ENCODE peak calls at places on chromosome 22, in nine cellular contexts. X is adipocyte; Q is ovary; G is gastrocnemius medialis; K is neural progenitor cell; B is effector memory CD4-positive, alpha-beta T cell; C is upper lobe of right lung; J is keratinocyte; R is heart right ventricle. F is an unnamed sample. For H3K27me3 and H3K4me1, the result is how much of the 10 kb centered on the place peaks cover.

GRCh38 chr22:22185844-22186499 is 58.6 kb upstream of the VPREB1 start:
- DNase-seq in X (no peak), Q (no peak), G (no peak), K (no peak), B (no peak), C (no peak), J (no peak), R (no peak), F (no peak)

GRCh38 chr22:31106651-31107205 is 640 bp downstream of the SELENOM start:
- DNase-seq in X (peak), Q (peak), G (no peak), K (no peak), B (no peak), C (no peak), J (no peak), R (no peak), F (peak)

GRCh38 chr22:40213478-40213877 is 35.8 kb downstream of the TNRC6B start:
- DNase-seq in X (no peak), Q (no peak), G (no peak), K (no peak), B (no peak), C (no peak), J (no peak), R (no peak), F (no peak)

GRCh38 chr22:44573451-44573850 is 75.4 kb upstream of the RTL6 start:
- DNase-seq in X (no peak), Q (no peak), G (no peak), K (no peak), B (no peak), C (peak), J (no peak), R (no peak), F (peak)

GRCh38 chr22:42673898-42674390 is 24.8 kb upstream of the CYB5R3 start:
- DNase-seq in X (no peak), Q (no peak), G (no peak), K (no peak), B (no peak), C (no peak), J (no peak), R (no peak), F (peak)

GRCh38 chr22:35580351-35581022 is 36.6 kb downstream of the MB start:
- DNase-seq in X (no peak), Q (no peak), G (no peak), K (no peak), B (no peak), C (no peak), J (no peak), R (peak), F (no peak)

GRCh38 chr22:29625090-29625825 is 21.8 kb downstream of the NF2 start:
- DNase-seq in X (peak), Q (peak), G (peak), K (peak), B (no peak), C (no peak), J (no peak), R (no peak), F (peak)

GRCh38 chr22:24230911-24231656 is 13.8 kb downstream of the GGT5 start:
- DNase-seq in X (no peak), Q (no peak), G (no peak), K (peak), B (peak), C (peak), J (no peak), R (peak), F (no peak)

GRCh38 chr22:25545677-25546076 is 18.8 kb upstream of the GRK3 start:
- DNase-seq in X (no peak), Q (no peak), G (no peak), K (no peak), B (no peak), C (no peak), J (no peak), R (no peak), F (no peak)

GRCh38 chr22:31055322-31056159 is 25.6 kb upstream of the SMTN start:
- DNase-seq in X (peak), Q (peak), G (peak), K (peak), B (no peak), C (peak), J (peak), R (peak), F (peak)

DNA sequence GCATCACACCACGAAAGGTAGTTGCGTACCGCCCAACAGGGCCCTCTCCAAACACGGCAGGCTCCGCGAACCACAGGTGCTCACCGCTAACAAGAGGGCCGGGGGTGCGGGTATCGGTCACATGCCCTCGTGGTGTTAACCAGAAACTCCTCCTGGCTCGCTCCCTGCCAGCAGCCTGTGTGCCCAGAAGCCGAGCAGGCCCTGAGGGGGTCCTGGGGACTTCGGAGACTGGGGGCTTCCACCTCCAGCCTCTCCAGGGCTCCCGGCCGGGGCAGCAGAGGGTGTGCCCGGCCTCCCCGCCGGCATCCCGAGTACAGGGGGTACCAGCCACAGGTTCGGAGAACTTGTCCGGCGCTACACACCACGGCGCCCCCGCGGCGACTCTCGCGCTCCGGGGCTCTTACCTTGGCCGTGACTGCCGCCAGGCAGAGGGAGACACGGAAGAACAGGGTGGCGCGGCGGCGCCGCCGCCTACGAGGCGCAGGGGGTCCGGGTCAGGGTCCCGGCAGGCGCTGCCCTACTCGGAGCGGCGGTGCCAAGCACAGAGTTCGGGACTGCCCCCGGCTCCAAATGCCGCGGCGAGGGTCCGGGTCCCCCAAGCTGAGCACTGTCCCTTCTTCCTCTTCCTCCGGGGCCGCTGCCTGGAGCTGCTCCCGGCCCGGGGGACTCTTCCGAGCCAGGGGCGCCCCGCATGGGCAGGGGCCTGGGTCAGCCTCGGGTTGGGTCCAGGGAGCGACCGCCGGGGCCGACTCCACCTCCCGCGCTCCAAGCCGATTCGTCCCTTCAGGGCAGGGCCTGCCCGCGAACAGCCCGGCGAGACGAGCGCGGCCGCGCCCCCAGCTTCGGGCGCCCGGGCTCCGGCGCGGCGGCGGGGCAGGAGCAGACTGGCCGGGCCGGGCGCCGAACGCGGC is at the start of gene LARGE1:
- DNase-seq in X (peak), Q (peak), G (peak), K (peak), B (no peak), C (peak), J (no peak), R (peak), F (peak)
- H3K27me3 ChIP-seq in X (under half), Q (under half), G (under half), K (under half), B (under half), C (under half), J (under half), R (under half), F (under half)

GRCh38 chr22:46322711-46323110 is 12.8 kb upstream of the TRMU start:
- DNase-seq in X (no peak), Q (no peak), G (no peak), K (no peak), B (no peak), C (no peak), J (no peak), R (no peak), F (no peak)
- H3K4me1 ChIP-seq in X (under half), Q (under half), G (under half), K (under half), B (under half), C (under half), J (under half), R (under half), F (under half)

GRCh38 chr22:49436056-49436455 is 391.6 kb downstream of the BRD1 start:
- DNase-seq in X (no peak), Q (no peak), G (no peak), K (no peak), B (no peak), C (no peak), J (no peak), R (no peak), F (no peak)
- H3K27me3 ChIP-seq in X (under half), Q (under half), G (under half), K (under half), B (under half), C (under half), J (under half), R (under half), F (under half)

GRCh38 chr22:38066381-38067027 is 9.3 kb downstream of the PICK1 start:
- DNase-seq in X (no peak), Q (no peak), G (no peak), K (no peak), B (no peak), C (no peak), J (no peak), R (no peak), F (no peak)
- H3K4me1 ChIP-seq in X (under half), Q (under half), G (half or more), K (under half), B (under half), C (under half), J (under half), R (under half), F (under half)

DNA sequence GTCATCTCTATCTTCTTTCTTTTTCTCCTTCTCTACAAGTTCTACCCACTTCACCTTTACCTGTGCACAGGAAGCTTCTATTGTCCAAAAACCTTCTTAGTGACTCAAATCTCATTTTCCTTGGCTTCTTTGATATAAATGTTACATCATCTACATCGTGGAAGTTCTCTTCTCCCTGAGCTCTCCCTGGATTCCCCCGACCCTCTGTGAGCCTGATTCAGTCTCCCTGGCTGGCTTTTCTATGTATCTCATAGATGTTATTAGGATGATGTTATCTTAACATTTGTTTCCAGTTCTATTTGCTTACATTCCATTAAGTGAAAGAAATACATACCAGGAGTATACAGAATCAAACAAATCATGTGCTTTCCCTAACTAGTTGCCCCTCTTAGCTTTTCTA is 235.8 kb upstream of the PITPNB start:
- DNase-seq in X (no peak), Q (no peak), G (no peak), K (no peak), B (no peak), C (no peak), J (no peak), R (no peak), F (no peak)
- H3K27me3 ChIP-seq in X (under half), Q (under half), G (under half), K (under half), B (under half), C (under half), J (under half), R (under half), F (under half)

DNA sequence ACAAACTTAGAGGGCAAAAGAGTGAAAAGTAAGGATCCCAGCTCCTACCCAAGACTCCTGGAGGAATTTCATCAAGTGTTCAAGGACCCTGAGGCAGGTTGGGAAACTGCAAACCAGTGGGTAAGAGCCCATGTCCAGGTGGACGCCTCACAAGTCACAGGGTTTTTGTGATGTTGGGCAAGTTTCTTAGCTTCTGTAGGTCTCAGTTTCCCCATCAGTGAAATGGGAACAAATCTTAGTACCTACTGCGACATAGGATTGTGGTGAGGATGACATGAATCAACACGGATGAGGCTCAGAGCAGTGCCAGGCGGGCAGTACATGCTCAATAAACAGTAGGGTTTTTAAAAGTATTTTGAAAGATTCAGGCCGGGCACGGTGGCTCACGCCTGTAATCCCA is 17.3 kb upstream of the CDC42EP1 start:
- DNase-seq in X (no peak), Q (no peak), G (no peak), K (no peak), B (no peak), C (no peak), J (no peak), R (no peak), F (no peak)
- H3K4me1 ChIP-seq in X (under half), Q (under half), G (under half), K (under half), B (under half), C (under half), J (half or more), R (under half), F (under half)